ENCODE peak calls at places on chromosome 12, in eight cellular contexts. U is NCI-H1105 treated with DMSO at 0.1 percent for 48 hours; V is activated CD8-positive, alpha-beta memory T cell treated with anti-CD3 and anti-CD28 coated beads for 1 hour; I is WERI-Rb-1; K is globus pallidus; Y is midbrain; Z is BE2C; N is Caki2. F is an unnamed sample.

GRCh38 chr12:81208193-81208946 is 130.5 kb downstream of the ACSS3 start:
- DNase-seq in K (no peak), U (no peak), Z (peak), V (no peak), I (no peak), Y (no peak), N (no peak), F (no peak)

GRCh38 chr12:117119592-117120198 is 20.5 kb upstream of the TESC start:
- DNase-seq in K (no peak), Z (peak), V (no peak), I (peak), U (no peak), Y (no peak), N (no peak), F (no peak)

GRCh38 chr12:116590561-116590960 is 31.4 kb downstream of the MAP1LC3B2 start:
- DNase-seq in N (peak), Y (no peak), V (no peak), U (no peak), I (no peak), Z (no peak), K (no peak), F (no peak)

GRCh38 chr12:64891629-64892028 is 67.2 kb downstream of the TBC1D30 start:
- DNase-seq in K (no peak), U (no peak), V (no peak), I (no peak), Z (no peak), N (no peak), Y (no peak), F (no peak)

GRCh38 chr12:113655479-113655878 is 183.8 kb upstream of the LHX5 start:
- DNase-seq in Z (no peak), U (no peak), Y (no peak), V (no peak), N (no peak), K (no peak), I (no peak), F (no peak)

GRCh38 chr12:74849801-74850200 is 312.2 kb downstream of the ATXN7L3B start:
- DNase-seq in U (no peak), K (no peak), N (no peak), Y (no peak), Z (no peak), I (no peak), V (no peak), F (no peak)

GRCh38 chr12:84874125-84874824 is 38.3 kb downstream of the SLC6A15 start:
- DNase-seq in Y (peak), V (no peak), N (peak), K (peak), Z (no peak), I (no peak), U (peak), F (no peak)

GRCh38 chr12:41897593-41897992 is 247.1 kb downstream of the GXYLT1 start:
- DNase-seq in V (no peak), Y (no peak), I (no peak), U (no peak), Z (no peak), K (no peak), N (no peak), F (no peak)

GRCh38 chr12:14962797-14963196 is 1.4 kb upstream of the ARHGDIB start:
- DNase-seq in Z (no peak), U (no peak), K (no peak), V (no peak), N (no peak), Y (no peak), I (no peak), F (no peak)

F was measured in anterior cingulate cortex.